ENCODE peak calls at places on chromosomes 6 and 20, in six cellular contexts. H is GM20000; I is activated CD8-positive, alpha-beta T cell treated with anti-CD3 and anti-CD28 coated beads for 36 hours; N is WTC11; T is GM06990; R is brain microvascular endothelial cell. K is an unnamed sample.

GRCh38 chr6:136952714-136953260 is 30.7 kb downstream of the SLC35D3 start:
- DNase-seq in H (no peak), I (no peak), N (no peak), T (no peak), R (no peak), K (no peak)

GRCh38 chr6:39934060-39934757 is at the start of gene MOCS1:
- DNase-seq in H (peak), I (peak), N (peak), T (no peak), R (peak), K (no peak)

GRCh38 chr6:99393366-99393697 is 663 bp downstream of the COQ3 start:
- DNase-seq in H (no peak), I (no peak), N (no peak), T (no peak), R (no peak), K (no peak)

GRCh38 chr20:47727170-47727880 is 58.0 kb downstream of the SULF2 start:
- DNase-seq in H (peak), I (peak), N (no peak), T (peak), R (no peak), K (peak)

GRCh38 chr6:52389264-52389625 is 27.3 kb downstream of the PAQR8 start:
- DNase-seq in H (no peak), I (no peak), N (no peak), T (no peak), R (no peak), K (no peak)

GRCh38 chr6:64949257-64949656 is 757.8 kb downstream of the EYS start:
- DNase-seq in H (no peak), I (no peak), N (no peak), T (no peak), R (no peak), K (no peak)

GRCh38 chr20:59748555-59749292 is 144.4 kb downstream of the PHACTR3 start:
- DNase-seq in H (no peak), I (no peak), N (no peak), T (no peak), R (no peak), K (no peak)

GRCh38 chr6:111686249-111686997 is 80.7 kb upstream of the TRAF3IP2 start:
- DNase-seq in H (no peak), I (no peak), N (no peak), T (no peak), R (no peak), K (no peak)

GRCh38 chr20:24470031-24470781 is 777 bp downstream of the SYNDIG1 start:
- DNase-seq in H (no peak), I (no peak), N (peak), T (no peak), R (no peak), K (peak)

GRCh38 chr6:29791786-29792122 is 35.9 kb upstream of the HLA-G start:
- DNase-seq in H (no peak), I (no peak), N (peak), T (no peak), R (no peak), K (peak)

GRCh38 chr6:134223761-134224445 is 94.0 kb downstream of the SGK1 start:
- DNase-seq in H (no peak), I (no peak), N (no peak), T (no peak), R (no peak), K (no peak)

GRCh38 chr6:3735029-3735605 is 16.4 kb downstream of the PXDC1 start:
- DNase-seq in H (no peak), I (no peak), N (no peak), T (no peak), R (no peak), K (no peak)

GRCh38 chr6:73290435-73290834 is 27.4 kb upstream of the KHDC1 start:
- DNase-seq in H (no peak), I (no peak), N (no peak), T (no peak), R (peak), K (no peak)

GRCh38 chr6:62904687-62905086 is 306.6 kb upstream of the FKBP1C start:
- DNase-seq in H (no peak), I (no peak), N (peak), T (no peak), R (no peak), K (no peak)

GRCh38 chr20:51238675-51239305 is 215.9 kb upstream of the KCNG1 start:
- DNase-seq in H (no peak), I (no peak), N (no peak), T (no peak), R (no peak), K (no peak)

DNA sequence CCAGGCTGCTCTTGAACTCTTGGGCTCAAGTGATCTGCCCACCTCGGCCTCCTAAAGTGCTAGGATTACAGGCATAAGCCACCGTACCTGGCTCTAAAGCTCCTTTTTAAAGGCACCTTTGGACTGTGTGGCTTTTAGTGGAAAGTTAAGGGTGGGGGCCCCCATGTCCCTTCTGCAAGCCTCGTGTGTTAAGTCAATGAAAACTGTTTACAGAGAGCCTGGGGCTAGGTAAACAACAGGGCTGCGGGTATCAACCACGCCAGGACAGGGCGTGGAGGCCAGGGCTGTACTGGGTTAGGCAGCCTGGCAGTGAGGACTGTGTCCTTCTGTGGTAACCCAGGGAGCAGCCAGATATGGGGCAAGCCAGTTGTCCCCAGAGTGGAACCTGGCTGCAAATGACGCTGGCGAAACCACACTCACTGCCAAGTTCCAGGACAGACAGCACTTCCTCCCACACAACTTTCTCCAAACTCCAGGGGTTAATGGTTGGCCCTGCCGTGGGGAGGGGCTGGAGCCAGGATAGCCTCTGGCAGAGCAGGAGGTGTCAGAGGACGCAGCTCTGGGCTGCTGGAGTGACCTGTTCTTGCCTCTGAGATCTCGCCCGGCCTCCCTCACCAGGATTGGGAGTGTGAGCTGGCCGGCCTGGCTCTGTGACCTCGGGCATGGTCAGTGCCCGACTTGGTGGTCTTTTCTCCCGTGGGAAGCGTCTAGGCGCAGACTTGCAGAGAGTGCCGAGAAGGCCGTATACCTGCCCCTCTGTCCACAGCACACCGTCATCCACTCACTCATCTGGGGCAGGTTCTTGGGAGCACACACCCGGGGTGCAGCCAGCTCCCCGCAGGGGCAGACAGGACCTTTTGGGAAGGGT is 3.2 kb downstream of the SLC17A9 start:
- DNase-seq in H (no peak), I (no peak), N (no peak), T (no peak), R (no peak), K (no peak)
- TF ChIP-seq CTCF in H (no peak), I (no peak), N (no peak), T (no peak), R (no peak), K (no peak)

DNA sequence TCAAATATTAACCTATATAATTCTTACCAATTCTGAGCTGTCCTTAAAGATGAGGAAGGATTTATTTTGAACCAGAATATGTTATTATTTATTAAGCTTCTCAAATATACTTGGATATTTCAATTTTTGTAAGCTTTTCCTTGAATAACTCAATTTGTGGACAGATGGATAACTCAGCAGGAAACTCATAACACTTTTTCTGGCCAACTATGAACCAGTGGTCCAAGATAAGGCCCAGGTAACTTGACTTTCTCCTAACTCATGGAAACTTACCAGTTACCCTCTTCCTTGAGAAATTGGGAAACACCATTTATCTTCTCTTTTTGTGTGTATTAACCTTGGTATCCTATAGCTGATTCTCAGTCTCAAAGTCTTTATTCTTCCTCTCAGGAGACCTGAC is 427.5 kb upstream of the SYNCRIP start:
- DNase-seq in H (no peak), I (no peak), N (no peak), T (no peak), R (no peak), K (no peak)
- TF ChIP-seq CTCF in H (no peak), I (no peak), N (no peak), T (no peak), R (no peak), K (no peak)

GRCh38 chr20:12833861-12834260 is 174.9 kb upstream of the SPTLC3 start:
- DNase-seq in H (no peak), I (no peak), N (no peak), T (no peak), R (no peak), K (no peak)

GRCh38 chr20:12835999-12836398 is 172.8 kb upstream of the SPTLC3 start:
- DNase-seq in H (no peak), I (no peak), N (no peak), T (no peak), R (no peak), K (no peak)

GRCh38 chr20:12837646-12838045 is 171.1 kb upstream of the SPTLC3 start:
- DNase-seq in H (no peak), I (no peak), N (no peak), T (no peak), R (no peak), K (no peak)

DNA sequence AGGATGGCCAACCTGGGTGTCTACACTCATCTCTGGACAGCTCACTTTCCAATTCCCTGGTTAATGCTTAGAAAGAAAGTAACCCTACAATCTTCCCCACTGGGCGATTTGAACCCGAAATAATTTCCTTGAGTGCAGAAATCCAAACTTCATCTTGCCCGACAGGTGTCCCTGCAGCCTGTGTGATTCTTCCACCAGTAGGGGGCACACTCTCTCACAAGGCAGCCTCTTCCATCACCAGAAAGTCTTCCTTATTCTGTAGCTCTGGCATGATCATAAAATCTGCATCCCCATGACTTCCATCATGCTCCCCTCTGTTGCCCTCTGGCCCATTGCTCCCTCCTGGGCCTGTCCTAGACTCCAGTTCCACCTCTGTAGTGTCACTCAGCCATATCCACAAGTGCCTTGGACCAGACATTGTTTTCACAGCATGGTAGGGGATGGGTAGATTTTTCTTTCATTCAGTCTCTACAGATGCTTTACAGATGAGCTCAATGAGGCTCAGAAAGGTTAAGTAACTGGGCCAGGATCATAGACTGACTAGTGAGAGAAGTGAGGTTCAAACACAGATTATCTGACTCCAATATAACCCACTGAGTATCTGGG is 170.4 kb upstream of the SPTLC3 start:
- DNase-seq in H (no peak), I (peak), N (peak), T (no peak), R (no peak), K (no peak)
- TF ChIP-seq CTCF in H (peak), I (no peak), N (peak), T (peak), R (peak), K (peak)

GRCh38 chr6:108169801-108170606 is 4.2 kb downstream of the NR2E1 start:
- DNase-seq in H (peak), I (no peak), N (peak), T (no peak), R (no peak), K (no peak)

GRCh38 chr6:108168980-108169800 is 3.4 kb downstream of the NR2E1 start:
- DNase-seq in H (peak), I (peak), N (peak), T (no peak), R (no peak), K (peak)

GRCh38 chr6:108167449-108167903 is 1.7 kb downstream of the NR2E1 start:
- DNase-seq in H (peak), I (peak), N (peak), T (no peak), R (no peak), K (peak)

GRCh38 chr6:108168026-108168463 is 2.2 kb downstream of the NR2E1 start:
- DNase-seq in H (peak), I (peak), N (peak), T (no peak), R (no peak), K (no peak)

GRCh38 chr6:108168501-108168979 is 2.7 kb downstream of the NR2E1 start:
- DNase-seq in H (peak), I (peak), N (peak), T (peak), R (no peak), K (peak)
- TF ChIP-seq CTCF in H (no peak), I (no peak), N (no peak), T (peak), R (peak), K (peak)

GRCh38 chr6:44257753-44258324 is 511 bp upstream of the SLC35B2 start:
- DNase-seq in H (peak), I (no peak), N (no peak), T (no peak), R (no peak), K (peak)
- TF ChIP-seq CTCF in H (no peak), I (no peak), N (no peak), T (peak), R (no peak), K (no peak)

DNA sequence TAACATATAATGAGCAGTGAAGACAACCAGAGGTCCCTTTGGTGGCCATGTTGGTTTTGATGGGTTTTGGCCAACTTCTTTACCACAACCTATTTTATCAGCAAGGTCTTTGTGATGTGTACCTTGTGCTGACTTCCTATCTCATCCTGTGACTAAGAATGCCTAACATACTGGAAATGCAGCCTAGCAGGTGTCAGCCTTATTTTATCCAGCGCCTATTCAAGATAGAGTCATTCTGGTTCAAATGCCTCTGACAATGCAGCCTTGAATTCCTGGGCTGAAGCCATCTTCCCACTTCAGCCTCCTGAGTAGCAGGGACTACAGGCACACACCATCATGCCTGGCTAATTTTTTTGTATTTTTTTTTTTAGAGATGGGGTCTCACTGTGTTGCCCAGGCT is 7.8 kb upstream of the TRIM38 start:
- DNase-seq in H (no peak), I (no peak), N (no peak), T (no peak), R (no peak), K (no peak)
- TF ChIP-seq CTCF in H (no peak), I (no peak), N (no peak), T (no peak), R (no peak), K (no peak)

DNA sequence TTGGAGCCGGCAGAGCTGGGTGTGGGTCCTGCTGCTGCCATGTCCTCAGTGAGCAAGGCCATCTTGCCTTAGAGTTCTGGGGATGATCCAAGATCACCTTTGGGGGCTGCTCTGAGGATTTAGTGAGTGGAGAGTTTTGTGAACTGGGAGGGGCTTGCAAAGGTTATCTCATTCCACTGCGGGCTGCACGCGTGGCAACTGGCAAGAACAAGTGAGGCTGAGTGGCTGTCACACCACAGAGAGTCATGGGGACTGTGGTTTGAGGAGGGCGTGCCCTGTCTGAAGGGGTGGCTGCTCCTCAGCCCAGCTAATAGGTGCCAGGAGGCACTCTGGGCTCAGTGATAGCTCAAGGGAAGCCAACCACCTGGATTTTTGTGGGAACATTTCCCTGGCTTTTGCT is 37.6 kb downstream of the TTLL9 start:
- DNase-seq in H (no peak), I (peak), N (no peak), T (no peak), R (no peak), K (no peak)
- TF ChIP-seq CTCF in H (no peak), I (no peak), N (no peak), T (no peak), R (no peak), K (no peak)

GRCh38 chr6:26254666-26255176 is 110.3 kb upstream of the BTN3A2 start:
- DNase-seq in H (no peak), I (no peak), N (no peak), T (no peak), R (no peak), K (no peak)

GRCh38 chr6:26258199-26258977 is 106.6 kb upstream of the BTN3A2 start:
- DNase-seq in H (no peak), I (no peak), N (no peak), T (no peak), R (no peak), K (no peak)

GRCh38 chr6:26260791-26261484 is 104.1 kb upstream of the BTN3A2 start:
- DNase-seq in H (no peak), I (no peak), N (no peak), T (no peak), R (no peak), K (no peak)

GRCh38 chr6:26260110-26260637 is 104.8 kb upstream of the BTN3A2 start:
- DNase-seq in H (no peak), I (no peak), N (no peak), T (no peak), R (no peak), K (no peak)

GRCh38 chr6:26257272-26257671 is 107.7 kb upstream of the BTN3A2 start:
- DNase-seq in H (no peak), I (no peak), N (no peak), T (no peak), R (no peak), K (no peak)
- TF ChIP-seq CTCF in H (no peak), I (no peak), N (no peak), T (no peak), R (no peak), K (no peak)

GRCh38 chr20:38804682-38805501 is 605 bp upstream of the PPP1R16B start:
- DNase-seq in H (peak), I (peak), N (peak), T (peak), R (no peak), K (peak)

GRCh38 chr20:38805502-38805957 is at the start of gene PPP1R16B:
- DNase-seq in H (peak), I (peak), N (peak), T (peak), R (no peak), K (peak)

GRCh38 chr20:38806855-38807655 is 1.6 kb downstream of the PPP1R16B start:
- DNase-seq in H (peak), I (peak), N (peak), T (peak), R (no peak), K (peak)

GRCh38 chr20:38804243-38804642 is 1.3 kb upstream of the PPP1R16B start:
- DNase-seq in H (no peak), I (no peak), N (no peak), T (no peak), R (no peak), K (no peak)

GRCh38 chr20:38805958-38806854 is 709 bp downstream of the PPP1R16B start:
- DNase-seq in H (peak), I (peak), N (peak), T (peak), R (no peak), K (peak)
- TF ChIP-seq CTCF in H (peak), I (peak), N (no peak), T (peak), R (no peak), K (peak)

K was measured in GM13976.